ENCODE peak calls at places on chromosomes 3 and 15, in ten cellular contexts. K, V, P, A, D, T, H, O, W and L are unnamed samples.

GRCh38 chr3:138455801-138456716 is 21.6 kb downstream of the ESYT3 start:
- DNase-seq in K (no peak), D (no peak), T (no peak), W (no peak), V (no peak), H (no peak), P (no peak), A (no peak), O (no peak), L (no peak)

GRCh38 chr3:42078686-42079085 is 12.5 kb upstream of the TRAK1 start:
- DNase-seq in V (no peak), W (no peak), A (no peak), O (no peak), P (no peak), K (no peak), T (no peak), H (no peak), D (no peak), L (no peak)

GRCh38 chr3:71062920-71063767 is 520.4 kb downstream of the FOXP1 start:
- DNase-seq in H (no peak), A (peak; percentile 22), K (no peak), D (no peak), P (no peak), T (no peak), O (no peak), V (no peak), W (peak; percentile 87), L (no peak)

GRCh38 chr3:45929042-45929679 is 14.1 kb upstream of the CXCR6 start:
- DNase-seq in T (no peak), K (no peak), H (peak; percentile 48), W (peak; percentile 17), D (peak; percentile 51), P (no peak), A (peak; percentile 60), O (peak; percentile 88), V (peak; percentile 41), L (peak; percentile 48)

GRCh38 chr3:36394176-36394575 is 13.9 kb downstream of the STAC start:
- DNase-seq in A (no peak), V (no peak), K (no peak), P (no peak), T (no peak), W (no peak), O (no peak), H (no peak), D (no peak), L (no peak)

GRCh38 chr15:24823473-24823872 is 131.3 kb upstream of the SNRPN start:
- DNase-seq in V (no peak), W (peak; percentile 2), P (no peak), D (peak; percentile 84), A (no peak), K (no peak), H (no peak), T (no peak), O (no peak), L (no peak)

GRCh38 chr3:181715601-181716340 is 4.0 kb downstream of the SOX2 start:
- DNase-seq in T (no peak), A (no peak), D (no peak), O (no peak), W (peak; percentile 72), V (no peak), K (no peak), H (peak; percentile 41), P (no peak), L (no peak)

GRCh38 chr3:3127432-3128010 is 781 bp downstream of the TRNT1 start:
- DNase-seq in T (no peak), K (no peak), P (no peak), H (peak; percentile 24), A (no peak), O (peak; percentile 18), W (peak; percentile 5), V (no peak), D (no peak), L (no peak)

GRCh38 chr3:184910664-184911063 is 98.7 kb downstream of the VPS8 start:
- DNase-seq in W (no peak), O (no peak), A (no peak), D (no peak), T (no peak), H (no peak), P (no peak), V (no peak), K (no peak), L (no peak)

GRCh38 chr3:186259612-186260383 is 102.2 kb downstream of the DGKG start:
- DNase-seq in A (peak; percentile 88), D (peak; percentile 86), H (peak; percentile 84), K (no peak), T (peak; percentile 36), V (peak; percentile 82), O (peak; percentile 86), W (peak; percentile 86), P (no peak), L (no peak)

GRCh38 chr15:67061811-67062348 is 3.5 kb upstream of the SMAD3 start:
- DNase-seq in K (no peak), D (no peak), V (no peak), P (no peak), A (no peak), O (no peak), W (no peak), T (no peak), H (no peak), L (no peak)

DNA sequence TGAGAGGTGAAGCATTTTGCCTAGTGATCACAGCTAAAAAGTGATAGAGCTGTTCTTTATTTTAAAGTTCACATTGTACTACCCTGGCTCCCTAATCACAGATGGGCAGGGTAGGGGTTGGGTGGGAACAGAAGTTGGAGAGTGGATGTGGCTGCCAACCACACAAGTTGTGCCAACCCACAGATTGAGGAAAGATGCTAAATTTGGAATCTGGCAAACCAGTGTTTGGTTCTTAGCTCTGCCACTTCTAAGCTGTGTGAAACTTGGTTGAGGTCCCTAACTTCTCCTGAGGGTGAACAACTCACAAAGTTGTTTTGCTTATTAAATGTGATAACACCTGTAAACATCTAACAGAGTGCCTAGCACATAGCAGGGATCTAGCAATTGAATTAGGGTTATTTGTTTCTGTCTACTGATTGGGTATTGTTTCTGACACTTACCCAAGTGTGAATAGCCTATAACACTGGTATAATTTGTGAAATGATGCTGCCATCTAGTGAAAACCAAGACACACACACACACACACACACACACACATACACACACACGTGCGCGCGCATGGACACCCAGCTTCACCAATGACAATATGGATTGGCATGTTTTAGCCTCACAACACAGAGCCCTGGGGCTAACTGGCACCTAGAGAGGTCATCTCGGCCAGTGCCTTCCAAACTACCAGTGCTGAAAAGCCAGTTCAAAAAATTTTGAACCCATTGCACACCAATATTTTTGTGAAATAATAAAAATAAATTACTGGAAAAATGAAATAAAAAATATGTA is 25.3 kb downstream of the ADGRG7 start:
- DNase-seq in T (no peak), W (peak; percentile 63), A (peak; percentile 66), D (peak; percentile 27), O (peak; percentile 14), K (no peak), H (peak; percentile 17), V (peak; percentile 57), P (no peak), L (no peak)
- TF ChIP-seq CTCF in T (no peak), W (peak; percentile 30), A (no peak), D (peak; percentile 7), O (peak; percentile 12), K (no peak), H (peak; percentile 40), V (no peak), P (no peak), L (peak; percentile 48)

DNA sequence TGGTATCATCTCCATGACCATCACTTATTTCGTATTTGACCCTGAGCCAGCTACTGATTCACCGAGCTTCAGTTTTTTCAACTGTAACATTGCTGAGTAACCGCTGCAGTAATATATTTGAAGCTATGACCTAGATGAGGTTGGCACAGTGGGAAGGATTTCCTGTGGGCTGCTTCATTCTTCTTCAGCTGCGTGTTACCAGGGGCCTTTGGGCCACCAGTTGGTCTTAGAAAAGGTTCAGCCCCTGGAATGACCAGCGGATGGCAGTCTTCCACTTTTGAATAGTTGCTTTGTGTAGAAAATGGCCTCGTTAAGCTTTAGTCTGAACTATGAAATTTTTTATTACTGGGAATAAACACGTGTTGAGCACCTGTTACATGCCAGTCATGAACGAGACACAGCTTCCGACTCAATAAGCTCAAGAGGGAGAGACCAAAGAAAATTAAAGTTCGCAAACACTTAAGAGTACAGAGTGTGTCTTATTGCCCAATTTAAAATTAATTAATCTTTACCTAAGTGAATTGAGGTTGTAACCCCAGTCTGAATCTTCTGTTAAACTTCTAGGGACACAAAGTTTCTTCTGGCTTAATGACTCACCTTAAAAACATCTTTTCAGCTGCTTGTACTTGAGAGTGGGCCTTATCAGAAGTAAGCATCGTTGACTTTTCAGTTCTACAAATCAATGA is 57.6 kb upstream of the NR2E3 start:
- DNase-seq in W (peak; percentile 73), O (peak; percentile 44), D (peak; percentile 58), T (no peak), V (no peak), K (peak; percentile 68), P (peak; percentile 46), H (peak; percentile 33), A (peak; percentile 67), L (no peak)
- TF ChIP-seq CTCF in W (peak; percentile 47), O (peak; percentile 44), D (peak; percentile 68), T (peak; percentile 21), V (no peak), K (peak; percentile 25), P (peak; percentile 47), H (peak; percentile 71), A (peak; percentile 16), L (peak; percentile 25)

GRCh38 chr3:142586803-142587406 is 8.4 kb upstream of the ATR start:
- DNase-seq in H (peak; percentile 66), T (no peak), W (peak; percentile 82), K (no peak), V (peak; percentile 41), D (peak; percentile 86), A (peak; percentile 74), P (peak; percentile 32), O (peak; percentile 39), L (peak; percentile 35)
- TF ChIP-seq CTCF in H (peak; percentile 81), T (peak; percentile 55), W (peak; percentile 51), K (peak; percentile 52), V (peak; percentile 61), D (peak; percentile 57), A (peak; percentile 71), P (peak; percentile 65), O (peak; percentile 40), L (peak; percentile 65)

GRCh38 chr3:15798533-15799245 is 910 bp upstream of the ANKRD28 start:
- DNase-seq in V (no peak), D (no peak), T (no peak), H (no peak), K (no peak), W (no peak), A (no peak), P (no peak), O (no peak), L (no peak)

GRCh38 chr3:15796771-15797599 is 794 bp downstream of the ANKRD28 start:
- DNase-seq in W (peak; percentile 79), A (peak; percentile 54), H (no peak), P (peak; percentile 34), T (no peak), V (no peak), O (no peak), K (no peak), D (peak; percentile 8), L (no peak)

GRCh38 chr3:15795563-15796308 is 2.0 kb downstream of the ANKRD28 start:
- DNase-seq in H (peak; percentile 28), K (no peak), W (peak; percentile 66), O (no peak), V (no peak), T (no peak), D (no peak), P (no peak), A (no peak), L (no peak)

GRCh38 chr3:15796331-15796730 is 1.4 kb downstream of the ANKRD28 start:
- DNase-seq in K (no peak), V (no peak), H (no peak), O (no peak), D (no peak), P (no peak), T (no peak), A (no peak), W (peak; percentile 62), L (no peak)

GRCh38 chr3:15797600-15798303 is at the start of gene ANKRD28:
- DNase-seq in T (no peak), W (peak; percentile 89), V (no peak), A (peak; percentile 42), K (no peak), P (peak; percentile 92), D (peak; percentile 46), O (no peak), H (peak; percentile 37), L (no peak)
- TF ChIP-seq CTCF in T (peak; percentile 27), W (peak; percentile 10), V (no peak), A (peak; percentile 28), K (peak; percentile 32), P (peak; percentile 42), D (peak; percentile 45), O (no peak), H (peak; percentile 53), L (peak; percentile 1)